ENCODE peak calls at places on chromosomes 12 and 14, in eight cellular contexts. One of them, this sample, is unnamed.

GRCh38 chr12:42299392-42300308 is 26.2 kb downstream of the ZCRB1 start:
- DNase-seq in AML-193: no peak
- DNase-seq in choroid plexus epithelial cell: peak
- DNase-seq in activated naive CD8-positive, alpha-beta T cell treated with anti-CD3 and anti-CD28 coated beads, Interleukin-2, amount 50 U/mL, for 16 hours: peak
- DNase-seq in CD8-positive, alpha-beta memory T cell: peak
- DNase-seq in anterior cingulate cortex: no peak
- DNase-seq in right cardiac atrium: no peak
- DNase-seq in upper lobe of right lung: no peak
- DNase-seq in this sample: peak

GRCh38 chr12:12872139-12872933 is 19.0 kb upstream of the GPRC5A start:
- DNase-seq in anterior cingulate cortex: no peak
- DNase-seq in choroid plexus epithelial cell: peak
- DNase-seq in activated naive CD8-positive, alpha-beta T cell treated with anti-CD3 and anti-CD28 coated beads, Interleukin-2, amount 50 U/mL, for 16 hours: no peak
- DNase-seq in CD8-positive, alpha-beta memory T cell: no peak
- DNase-seq in AML-193: no peak
- DNase-seq in right cardiac atrium: no peak
- DNase-seq in upper lobe of right lung: no peak
- DNase-seq in this sample: no peak

GRCh38 chr14:22545842-22546721 is 42.9 kb downstream of the DAD1 start:
- DNase-seq in CD8-positive, alpha-beta memory T cell: peak
- DNase-seq in right cardiac atrium: no peak
- DNase-seq in AML-193: no peak
- DNase-seq in choroid plexus epithelial cell: peak
- DNase-seq in activated naive CD8-positive, alpha-beta T cell treated with anti-CD3 and anti-CD28 coated beads, Interleukin-2, amount 50 U/mL, for 16 hours: no peak
- DNase-seq in anterior cingulate cortex: no peak
- DNase-seq in upper lobe of right lung: no peak
- DNase-seq in this sample: no peak

GRCh38 chr14:105007593-105008264 is 13.2 kb downstream of the CDCA4 start:
- DNase-seq in CD8-positive, alpha-beta memory T cell: no peak
- DNase-seq in right cardiac atrium: no peak
- DNase-seq in choroid plexus epithelial cell: no peak
- DNase-seq in activated naive CD8-positive, alpha-beta T cell treated with anti-CD3 and anti-CD28 coated beads, Interleukin-2, amount 50 U/mL, for 16 hours: no peak
- DNase-seq in upper lobe of right lung: no peak
- DNase-seq in AML-193: no peak
- DNase-seq in anterior cingulate cortex: no peak
- DNase-seq in this sample: no peak

GRCh38 chr12:26798013-26798412 is 35.0 kb downstream of the ITPR2 start:
- DNase-seq in CD8-positive, alpha-beta memory T cell: no peak
- DNase-seq in right cardiac atrium: no peak
- DNase-seq in anterior cingulate cortex: no peak
- DNase-seq in activated naive CD8-positive, alpha-beta T cell treated with anti-CD3 and anti-CD28 coated beads, Interleukin-2, amount 50 U/mL, for 16 hours: no peak
- DNase-seq in AML-193: no peak
- DNase-seq in choroid plexus epithelial cell: peak
- DNase-seq in upper lobe of right lung: no peak
- DNase-seq in this sample: no peak

GRCh38 chr12:91381309-91381804 is 198.7 kb upstream of the DCN start:
- DNase-seq in upper lobe of right lung: no peak
- DNase-seq in activated naive CD8-positive, alpha-beta T cell treated with anti-CD3 and anti-CD28 coated beads, Interleukin-2, amount 50 U/mL, for 16 hours: no peak
- DNase-seq in anterior cingulate cortex: peak
- DNase-seq in CD8-positive, alpha-beta memory T cell: no peak
- DNase-seq in AML-193: no peak
- DNase-seq in choroid plexus epithelial cell: peak
- DNase-seq in right cardiac atrium: peak
- DNase-seq in this sample: no peak

GRCh38 chr12:58082996-58083395 is 141.6 kb downstream of the ATP23 start:
- DNase-seq in CD8-positive, alpha-beta memory T cell: no peak
- DNase-seq in upper lobe of right lung: no peak
- DNase-seq in activated naive CD8-positive, alpha-beta T cell treated with anti-CD3 and anti-CD28 coated beads, Interleukin-2, amount 50 U/mL, for 16 hours: no peak
- DNase-seq in right cardiac atrium: no peak
- DNase-seq in anterior cingulate cortex: no peak
- DNase-seq in AML-193: no peak
- DNase-seq in choroid plexus epithelial cell: no peak
- DNase-seq in this sample: no peak

GRCh38 chr14:55097894-55098560 is 31.0 kb upstream of the LGALS3 start:
- DNase-seq in upper lobe of right lung: no peak
- DNase-seq in activated naive CD8-positive, alpha-beta T cell treated with anti-CD3 and anti-CD28 coated beads, Interleukin-2, amount 50 U/mL, for 16 hours: no peak
- DNase-seq in right cardiac atrium: no peak
- DNase-seq in CD8-positive, alpha-beta memory T cell: peak
- DNase-seq in choroid plexus epithelial cell: no peak
- DNase-seq in AML-193: no peak
- DNase-seq in anterior cingulate cortex: no peak
- DNase-seq in this sample: peak

GRCh38 chr14:106318700-106319099 is 792.3 kb downstream of the TMEM121 start:
- DNase-seq in CD8-positive, alpha-beta memory T cell: peak
- DNase-seq in AML-193: no peak
- DNase-seq in activated naive CD8-positive, alpha-beta T cell treated with anti-CD3 and anti-CD28 coated beads, Interleukin-2, amount 50 U/mL, for 16 hours: no peak
- DNase-seq in upper lobe of right lung: no peak
- DNase-seq in choroid plexus epithelial cell: no peak
- DNase-seq in anterior cingulate cortex: no peak
- DNase-seq in right cardiac atrium: peak
- DNase-seq in this sample: peak

GRCh38 chr14:94041551-94042346 is 15.6 kb downstream of the OTUB2 start:
- DNase-seq in anterior cingulate cortex: no peak
- DNase-seq in choroid plexus epithelial cell: peak
- DNase-seq in upper lobe of right lung: peak
- DNase-seq in activated naive CD8-positive, alpha-beta T cell treated with anti-CD3 and anti-CD28 coated beads, Interleukin-2, amount 50 U/mL, for 16 hours: no peak
- DNase-seq in AML-193: no peak
- DNase-seq in CD8-positive, alpha-beta memory T cell: no peak
- DNase-seq in right cardiac atrium: peak
- DNase-seq in this sample: no peak

GRCh38 chr12:14310866-14311265 is 54.6 kb upstream of the ATF7IP start:
- DNase-seq in CD8-positive, alpha-beta memory T cell: no peak
- DNase-seq in activated naive CD8-positive, alpha-beta T cell treated with anti-CD3 and anti-CD28 coated beads, Interleukin-2, amount 50 U/mL, for 16 hours: no peak
- DNase-seq in right cardiac atrium: no peak
- DNase-seq in anterior cingulate cortex: no peak
- DNase-seq in upper lobe of right lung: no peak
- DNase-seq in AML-193: no peak
- DNase-seq in choroid plexus epithelial cell: no peak
- DNase-seq in this sample: no peak

GRCh38 chr14:35140718-35141581 is 18.6 kb downstream of the PRORP start:
- DNase-seq in anterior cingulate cortex: no peak
- DNase-seq in upper lobe of right lung: no peak
- DNase-seq in choroid plexus epithelial cell: peak
- DNase-seq in CD8-positive, alpha-beta memory T cell: no peak
- DNase-seq in AML-193: peak
- DNase-seq in right cardiac atrium: no peak
- DNase-seq in activated naive CD8-positive, alpha-beta T cell treated with anti-CD3 and anti-CD28 coated beads, Interleukin-2, amount 50 U/mL, for 16 hours: no peak
- DNase-seq in this sample: no peak

GRCh38 chr14:29654910-29655590 is 272.6 kb downstream of the PRKD1 start:
- DNase-seq in anterior cingulate cortex: no peak
- DNase-seq in choroid plexus epithelial cell: peak
- DNase-seq in upper lobe of right lung: no peak
- DNase-seq in right cardiac atrium: no peak
- DNase-seq in CD8-positive, alpha-beta memory T cell: no peak
- DNase-seq in activated naive CD8-positive, alpha-beta T cell treated with anti-CD3 and anti-CD28 coated beads, Interleukin-2, amount 50 U/mL, for 16 hours: no peak
- DNase-seq in AML-193: no peak
- DNase-seq in this sample: no peak

GRCh38 chr12:117685115-117685926 is 283.5 kb downstream of the KSR2 start:
- DNase-seq in AML-193: no peak
- DNase-seq in CD8-positive, alpha-beta memory T cell: no peak
- DNase-seq in activated naive CD8-positive, alpha-beta T cell treated with anti-CD3 and anti-CD28 coated beads, Interleukin-2, amount 50 U/mL, for 16 hours: no peak
- DNase-seq in choroid plexus epithelial cell: no peak
- DNase-seq in upper lobe of right lung: no peak
- DNase-seq in right cardiac atrium: peak
- DNase-seq in anterior cingulate cortex: no peak
- DNase-seq in this sample: no peak

GRCh38 chr14:96184737-96185136 is 19.9 kb upstream of the BDKRB2 start:
- DNase-seq in AML-193: no peak
- DNase-seq in choroid plexus epithelial cell: no peak
- DNase-seq in CD8-positive, alpha-beta memory T cell: no peak
- DNase-seq in upper lobe of right lung: no peak
- DNase-seq in activated naive CD8-positive, alpha-beta T cell treated with anti-CD3 and anti-CD28 coated beads, Interleukin-2, amount 50 U/mL, for 16 hours: no peak
- DNase-seq in right cardiac atrium: no peak
- DNase-seq in anterior cingulate cortex: no peak
- DNase-seq in this sample: no peak

GRCh38 chr14:100150932-100151587 is 8.4 kb downstream of the DEGS2 start:
- DNase-seq in anterior cingulate cortex: no peak
- DNase-seq in upper lobe of right lung: no peak
- DNase-seq in right cardiac atrium: no peak
- DNase-seq in AML-193: no peak
- DNase-seq in choroid plexus epithelial cell: no peak
- DNase-seq in activated naive CD8-positive, alpha-beta T cell treated with anti-CD3 and anti-CD28 coated beads, Interleukin-2, amount 50 U/mL, for 16 hours: no peak
- DNase-seq in CD8-positive, alpha-beta memory T cell: no peak
- DNase-seq in this sample: no peak

GRCh38 chr14:104109121-104109541 is 23.6 kb downstream of the ASPG start:
- DNase-seq in AML-193: no peak
- DNase-seq in right cardiac atrium: peak
- DNase-seq in choroid plexus epithelial cell: no peak
- DNase-seq in CD8-positive, alpha-beta memory T cell: no peak
- DNase-seq in activated naive CD8-positive, alpha-beta T cell treated with anti-CD3 and anti-CD28 coated beads, Interleukin-2, amount 50 U/mL, for 16 hours: no peak
- DNase-seq in anterior cingulate cortex: no peak
- DNase-seq in upper lobe of right lung: peak
- DNase-seq in this sample: no peak

GRCh38 chr14:74382231-74382630 is 34.0 kb downstream of the VRTN start:
- DNase-seq in right cardiac atrium: no peak
- DNase-seq in activated naive CD8-positive, alpha-beta T cell treated with anti-CD3 and anti-CD28 coated beads, Interleukin-2, amount 50 U/mL, for 16 hours: no peak
- DNase-seq in AML-193: no peak
- DNase-seq in choroid plexus epithelial cell: no peak
- DNase-seq in upper lobe of right lung: no peak
- DNase-seq in anterior cingulate cortex: no peak
- DNase-seq in CD8-positive, alpha-beta memory T cell: no peak
- DNase-seq in this sample: no peak

GRCh38 chr14:51554953-51555352 is 96.8 kb upstream of the FRMD6 start:
- DNase-seq in anterior cingulate cortex: no peak
- DNase-seq in AML-193: no peak
- DNase-seq in right cardiac atrium: no peak
- DNase-seq in CD8-positive, alpha-beta memory T cell: no peak
- DNase-seq in choroid plexus epithelial cell: peak
- DNase-seq in upper lobe of right lung: no peak
- DNase-seq in activated naive CD8-positive, alpha-beta T cell treated with anti-CD3 and anti-CD28 coated beads, Interleukin-2, amount 50 U/mL, for 16 hours: no peak
- DNase-seq in this sample: no peak

GRCh38 chr12:53498235-53498630 is 1.0 kb downstream of the MAP3K12 start:
- DNase-seq in upper lobe of right lung: no peak
- DNase-seq in anterior cingulate cortex: no peak
- DNase-seq in right cardiac atrium: no peak
- DNase-seq in activated naive CD8-positive, alpha-beta T cell treated with anti-CD3 and anti-CD28 coated beads, Interleukin-2, amount 50 U/mL, for 16 hours: no peak
- DNase-seq in AML-193: no peak
- DNase-seq in CD8-positive, alpha-beta memory T cell: no peak
- DNase-seq in choroid plexus epithelial cell: no peak
- DNase-seq in this sample: no peak

GRCh38 chr14:91369628-91370445 is 47.8 kb downstream of the CCDC88C start:
- DNase-seq in CD8-positive, alpha-beta memory T cell: no peak
- DNase-seq in right cardiac atrium: no peak
- DNase-seq in AML-193: no peak
- DNase-seq in choroid plexus epithelial cell: no peak
- DNase-seq in activated naive CD8-positive, alpha-beta T cell treated with anti-CD3 and anti-CD28 coated beads, Interleukin-2, amount 50 U/mL, for 16 hours: no peak
- DNase-seq in upper lobe of right lung: no peak
- DNase-seq in anterior cingulate cortex: no peak
- DNase-seq in this sample: no peak

GRCh38 chr12:48237048-48237630 is 34.0 kb upstream of the OR10AD1 start:
- DNase-seq in upper lobe of right lung: no peak
- DNase-seq in anterior cingulate cortex: no peak
- DNase-seq in choroid plexus epithelial cell: no peak
- DNase-seq in CD8-positive, alpha-beta memory T cell: no peak
- DNase-seq in right cardiac atrium: no peak
- DNase-seq in activated naive CD8-positive, alpha-beta T cell treated with anti-CD3 and anti-CD28 coated beads, Interleukin-2, amount 50 U/mL, for 16 hours: no peak
- DNase-seq in AML-193: no peak
- DNase-seq in this sample: no peak

GRCh38 chr12:32115404-32116104 is 8.9 kb downstream of the BICD1 start:
- DNase-seq in anterior cingulate cortex: no peak
- DNase-seq in choroid plexus epithelial cell: peak
- DNase-seq in activated naive CD8-positive, alpha-beta T cell treated with anti-CD3 and anti-CD28 coated beads, Interleukin-2, amount 50 U/mL, for 16 hours: no peak
- DNase-seq in AML-193: peak
- DNase-seq in CD8-positive, alpha-beta memory T cell: no peak
- DNase-seq in right cardiac atrium: peak
- DNase-seq in upper lobe of right lung: peak
- DNase-seq in this sample: no peak

GRCh38 chr14:81303258-81303935 is 82.6 kb upstream of the GTF2A1 start:
- DNase-seq in choroid plexus epithelial cell: no peak
- DNase-seq in anterior cingulate cortex: no peak
- DNase-seq in right cardiac atrium: no peak
- DNase-seq in CD8-positive, alpha-beta memory T cell: peak
- DNase-seq in activated naive CD8-positive, alpha-beta T cell treated with anti-CD3 and anti-CD28 coated beads, Interleukin-2, amount 50 U/mL, for 16 hours: no peak
- DNase-seq in upper lobe of right lung: peak
- DNase-seq in AML-193: peak
- DNase-seq in this sample: peak

GRCh38 chr12:10243803-10244520 is 31.3 kb downstream of the GABARAPL1 start:
- DNase-seq in CD8-positive, alpha-beta memory T cell: peak
- DNase-seq in upper lobe of right lung: no peak
- DNase-seq in anterior cingulate cortex: no peak
- DNase-seq in choroid plexus epithelial cell: no peak
- DNase-seq in activated naive CD8-positive, alpha-beta T cell treated with anti-CD3 and anti-CD28 coated beads, Interleukin-2, amount 50 U/mL, for 16 hours: no peak
- DNase-seq in right cardiac atrium: no peak
- DNase-seq in AML-193: peak
- DNase-seq in this sample: no peak

GRCh38 chr12:26918321-26919215 is 19.2 kb downstream of the INTS13 start:
- DNase-seq in CD8-positive, alpha-beta memory T cell: no peak
- DNase-seq in AML-193: no peak
- DNase-seq in right cardiac atrium: no peak
- DNase-seq in upper lobe of right lung: no peak
- DNase-seq in choroid plexus epithelial cell: peak
- DNase-seq in anterior cingulate cortex: no peak
- DNase-seq in activated naive CD8-positive, alpha-beta T cell treated with anti-CD3 and anti-CD28 coated beads, Interleukin-2, amount 50 U/mL, for 16 hours: no peak
- DNase-seq in this sample: no peak

GRCh38 chr14:90579088-90579487 is 182.3 kb downstream of the CALM1 start:
- DNase-seq in right cardiac atrium: peak
- DNase-seq in activated naive CD8-positive, alpha-beta T cell treated with anti-CD3 and anti-CD28 coated beads, Interleukin-2, amount 50 U/mL, for 16 hours: no peak
- DNase-seq in AML-193: no peak
- DNase-seq in upper lobe of right lung: peak
- DNase-seq in anterior cingulate cortex: no peak
- DNase-seq in choroid plexus epithelial cell: no peak
- DNase-seq in CD8-positive, alpha-beta memory T cell: peak
- DNase-seq in this sample: no peak

GRCh38 chr14:91649930-91650329 is 82.0 kb downstream of the CATSPERB start:
- DNase-seq in CD8-positive, alpha-beta memory T cell: no peak
- DNase-seq in upper lobe of right lung: no peak
- DNase-seq in AML-193: peak
- DNase-seq in anterior cingulate cortex: no peak
- DNase-seq in choroid plexus epithelial cell: peak
- DNase-seq in right cardiac atrium: no peak
- DNase-seq in activated naive CD8-positive, alpha-beta T cell treated with anti-CD3 and anti-CD28 coated beads, Interleukin-2, amount 50 U/mL, for 16 hours: no peak
- DNase-seq in this sample: no peak

GRCh38 chr14:83163016-83163415 is 1629.4 kb upstream of the SEL1L start:
- DNase-seq in CD8-positive, alpha-beta memory T cell: no peak
- DNase-seq in activated naive CD8-positive, alpha-beta T cell treated with anti-CD3 and anti-CD28 coated beads, Interleukin-2, amount 50 U/mL, for 16 hours: no peak
- DNase-seq in choroid plexus epithelial cell: peak
- DNase-seq in anterior cingulate cortex: no peak
- DNase-seq in AML-193: no peak
- DNase-seq in upper lobe of right lung: no peak
- DNase-seq in right cardiac atrium: no peak
- DNase-seq in this sample: no peak

GRCh38 chr14:29925736-29926135 is 1.9 kb downstream of the PRKD1 start:
- DNase-seq in choroid plexus epithelial cell: no peak
- DNase-seq in right cardiac atrium: no peak
- DNase-seq in upper lobe of right lung: no peak
- DNase-seq in CD8-positive, alpha-beta memory T cell: no peak
- DNase-seq in AML-193: no peak
- DNase-seq in activated naive CD8-positive, alpha-beta T cell treated with anti-CD3 and anti-CD28 coated beads, Interleukin-2, amount 50 U/mL, for 16 hours: no peak
- DNase-seq in anterior cingulate cortex: no peak
- DNase-seq in this sample: no peak

GRCh38 chr12:68376901-68377300 is 44.7 kb upstream of the MDM1 start:
- DNase-seq in CD8-positive, alpha-beta memory T cell: no peak
- DNase-seq in anterior cingulate cortex: no peak
- DNase-seq in upper lobe of right lung: no peak
- DNase-seq in choroid plexus epithelial cell: no peak
- DNase-seq in activated naive CD8-positive, alpha-beta T cell treated with anti-CD3 and anti-CD28 coated beads, Interleukin-2, amount 50 U/mL, for 16 hours: no peak
- DNase-seq in AML-193: no peak
- DNase-seq in right cardiac atrium: no peak
- DNase-seq in this sample: no peak

GRCh38 chr12:87074801-87075200 is 818.6 kb upstream of the MGAT4C start:
- DNase-seq in right cardiac atrium: no peak
- DNase-seq in anterior cingulate cortex: no peak
- DNase-seq in upper lobe of right lung: no peak
- DNase-seq in choroid plexus epithelial cell: peak
- DNase-seq in activated naive CD8-positive, alpha-beta T cell treated with anti-CD3 and anti-CD28 coated beads, Interleukin-2, amount 50 U/mL, for 16 hours: no peak
- DNase-seq in CD8-positive, alpha-beta memory T cell: no peak
- DNase-seq in AML-193: no peak
- DNase-seq in this sample: no peak

GRCh38 chr14:49497725-49498348 is 88.3 kb downstream of the RPS29 start:
- DNase-seq in anterior cingulate cortex: no peak
- DNase-seq in right cardiac atrium: no peak
- DNase-seq in choroid plexus epithelial cell: peak
- DNase-seq in AML-193: peak
- DNase-seq in CD8-positive, alpha-beta memory T cell: no peak
- DNase-seq in activated naive CD8-positive, alpha-beta T cell treated with anti-CD3 and anti-CD28 coated beads, Interleukin-2, amount 50 U/mL, for 16 hours: no peak
- DNase-seq in upper lobe of right lung: no peak
- DNase-seq in this sample: no peak